ENCODE peak calls at places on chromosomes 12 and 14, in ten cellular contexts. M, I, N, G, W, H, A, D, S and X are unnamed samples. For H3K4me1, the result is how much of the 10 kb centered on the place peaks cover.

GRCh38 chr14:58607571-58608317 is 30.0 kb upstream of the DACT1 start:
- DNase-seq in M (no peak), D (no peak), N (no peak), W (no peak), H (no peak), G (no peak), S (no peak), I (no peak), A (no peak), X (no peak)

GRCh38 chr14:95045836-95046430 is 111.4 kb downstream of the DICER1 start:
- DNase-seq in I (no peak), G (no peak), M (no peak), W (no peak), A (peak), N (peak), D (peak), H (no peak), S (no peak), X (peak)

GRCh38 chr12:64039285-64039871 is 182.7 kb downstream of the KICS2 start:
- DNase-seq in M (no peak), I (no peak), W (no peak), H (peak), S (no peak), N (no peak), D (no peak), G (no peak), A (peak), X (peak)

GRCh38 chr14:35138585-35138984 is 16.2 kb downstream of the PRORP start:
- DNase-seq in I (no peak), G (no peak), A (no peak), S (no peak), H (no peak), W (no peak), D (no peak), N (no peak), M (no peak), X (no peak)

GRCh38 chr14:29339491-29339890 is 572.9 kb downstream of the FOXG1 start:
- DNase-seq in D (no peak), H (no peak), G (no peak), W (no peak), N (no peak), S (no peak), A (no peak), I (no peak), M (no peak), X (no peak)

GRCh38 chr12:11927311-11927935 is 143.3 kb upstream of the BCL2L14 start:
- DNase-seq in I (no peak), H (no peak), N (no peak), A (no peak), G (no peak), D (no peak), M (no peak), S (no peak), W (no peak), X (no peak)

GRCh38 chr14:75283162-75283883 is 4.7 kb downstream of the FOS start:
- DNase-seq in H (no peak), W (no peak), A (peak), S (peak), M (no peak), G (no peak), D (peak), I (no peak), N (no peak), X (peak)

GRCh38 chr12:120856980-120857379 is 47.2 kb downstream of the SPPL3 start:
- DNase-seq in G (peak), D (no peak), I (no peak), N (no peak), M (no peak), S (no peak), H (no peak), A (no peak), W (no peak), X (no peak)

GRCh38 chr14:93857500-93857899 is 69.2 kb upstream of the PRIMA1 start:
- DNase-seq in A (no peak), M (no peak), W (no peak), D (no peak), N (no peak), H (no peak), I (no peak), S (peak), G (peak), X (no peak)

GRCh38 chr14:26255213-26255612 is 342.6 kb downstream of the NOVA1 start:
- DNase-seq in N (no peak), I (no peak), D (no peak), W (no peak), A (no peak), S (no peak), H (peak), M (peak), G (no peak), X (no peak)

GRCh38 chr14:96989293-96989692 is 192.1 kb downstream of the VRK1 start:
- DNase-seq in W (no peak), D (no peak), A (no peak), G (no peak), S (no peak), N (no peak), I (no peak), M (no peak), H (no peak), X (no peak)

GRCh38 chr14:25340882-25341281 is 290.9 kb upstream of the STXBP6 start:
- DNase-seq in H (no peak), A (no peak), N (no peak), D (no peak), G (no peak), M (no peak), W (no peak), I (no peak), S (no peak), X (no peak)

GRCh38 chr14:105843444-105844046 is 317.2 kb downstream of the TMEM121 start:
- DNase-seq in G (no peak), D (no peak), S (no peak), N (peak), M (no peak), H (no peak), W (no peak), A (no peak), I (no peak), X (peak)

GRCh38 chr12:70002097-70002911 is 177.3 kb downstream of the MYRFL start:
- DNase-seq in W (no peak), H (no peak), M (no peak), S (no peak), I (peak), G (no peak), N (no peak), A (no peak), D (peak), X (no peak)

GRCh38 chr12:70853326-70853725 is 67.2 kb downstream of the PTPRR start:
- DNase-seq in I (no peak), H (no peak), N (no peak), W (no peak), A (no peak), S (peak), G (no peak), D (peak), M (no peak), X (peak)

GRCh38 chr14:32003585-32003984 is 73.5 kb upstream of the ARHGAP5 start:
- DNase-seq in D (no peak), M (no peak), S (no peak), H (no peak), A (no peak), G (no peak), N (no peak), W (no peak), I (no peak), X (no peak)

GRCh38 chr14:30656190-30656632 is 34.1 kb downstream of the SCFD1 start:
- DNase-seq in A (no peak), N (no peak), G (peak), M (peak), W (peak), I (no peak), D (no peak), H (peak), S (peak), X (peak)

GRCh38 chr14:87332001-87332400 is 661.0 kb downstream of the GALC start:
- DNase-seq in I (no peak), A (no peak), H (no peak), G (no peak), W (no peak), S (no peak), M (no peak), N (no peak), D (no peak), X (no peak)

GRCh38 chr12:88298761-88299242 is 156.7 kb downstream of the TMTC3 start:
- DNase-seq in H (peak), N (no peak), A (peak), W (peak), I (no peak), G (peak), S (no peak), M (no peak), D (no peak), X (no peak)

GRCh38 chr12:121976950-121977349 is 44.7 kb upstream of the BCL7A start:
- DNase-seq in A (no peak), S (no peak), D (no peak), H (no peak), M (no peak), I (no peak), G (no peak), N (no peak), W (no peak), X (no peak)

GRCh38 chr14:93286212-93286890 is 46.5 kb downstream of the BTBD7 start:
- DNase-seq in I (no peak), G (no peak), S (no peak), D (no peak), H (no peak), M (no peak), A (no peak), W (no peak), N (no peak), X (no peak)

GRCh38 chr12:113794774-113795173 is 171.4 kb downstream of the RBM19 start:
- DNase-seq in I (no peak), N (no peak), D (no peak), M (peak), W (no peak), A (no peak), H (no peak), G (no peak), S (no peak), X (no peak)

GRCh38 chr14:30550335-30550734 is 8.6 kb upstream of the G2E3 start:
- DNase-seq in M (no peak), D (no peak), N (no peak), H (no peak), G (no peak), A (no peak), I (no peak), S (no peak), W (no peak), X (no peak)

GRCh38 chr12:124232654-124232987 is 62.3 kb upstream of the RFLNA start:
- DNase-seq in H (no peak), N (no peak), S (no peak), G (no peak), A (no peak), D (no peak), W (no peak), I (no peak), M (no peak), X (no peak)

GRCh38 chr12:78120866-78121590 is 290.3 kb downstream of the NAV3 start:
- DNase-seq in A (no peak), W (peak), M (no peak), G (peak), H (peak), N (no peak), D (no peak), S (no peak), I (no peak), X (no peak)

GRCh38 chr12:100779191-100779590 is 15.4 kb upstream of the ANO4 start:
- DNase-seq in S (no peak), N (no peak), M (no peak), A (no peak), W (no peak), I (no peak), D (no peak), G (no peak), H (no peak), X (no peak)

GRCh38 chr14:28303248-28303647 is 463.3 kb upstream of the FOXG1 start:
- DNase-seq in W (no peak), N (no peak), I (no peak), S (no peak), A (no peak), G (no peak), H (peak), D (no peak), M (no peak), X (no peak)

GRCh38 chr14:96565811-96566210 is 63.6 kb downstream of the PAPOLA start:
- DNase-seq in H (no peak), I (no peak), M (no peak), A (no peak), G (no peak), W (no peak), D (no peak), S (no peak), N (no peak), X (no peak)

GRCh38 chr12:13000616-13000934 is 510 bp upstream of the HEBP1 start:
- DNase-seq in A (no peak), H (no peak), M (no peak), G (peak), S (no peak), W (peak), N (peak), D (no peak), I (no peak), X (no peak)

GRCh38 chr12:38744056-38744455 is 161.3 kb downstream of the CPNE8 start:
- DNase-seq in A (no peak), N (no peak), I (no peak), M (no peak), H (no peak), W (no peak), S (no peak), D (no peak), G (no peak), X (no peak)

GRCh38 chr14:56119221-56119967 is 1.2 kb downstream of the PELI2 start:
- DNase-seq in G (no peak), D (peak), W (peak), N (no peak), A (peak), M (peak), I (peak), S (no peak), H (peak), X (peak)

GRCh38 chr12:16583991-16584745 is 21.8 kb downstream of the LMO3 start:
- DNase-seq in M (no peak), D (no peak), I (no peak), W (no peak), N (no peak), A (no peak), S (no peak), H (no peak), G (no peak), X (no peak)

GRCh38 chr14:85296466-85297210 is 233.3 kb upstream of the FLRT2 start:
- DNase-seq in M (no peak), G (no peak), I (no peak), S (no peak), H (peak), W (no peak), D (no peak), N (no peak), A (no peak), X (no peak)

GRCh38 chr14:66483322-66483721 is 2.8 kb upstream of the CCDC196 start:
- DNase-seq in H (no peak), I (no peak), G (no peak), N (no peak), W (no peak), A (no peak), M (no peak), D (no peak), S (no peak), X (peak)

GRCh38 chr12:57835366-57836288 is 10.9 kb downstream of the CTDSP2 start:
- DNase-seq in I (no peak), G (no peak), W (no peak), M (no peak), N (no peak), S (no peak), A (no peak), H (no peak), D (no peak), X (no peak)

GRCh38 chr12:111330800-111331752 is 37.8 kb downstream of the PHETA1 start:
- DNase-seq in W (peak), N (no peak), H (peak), G (peak), M (peak), I (no peak), S (peak), A (no peak), D (no peak), X (no peak)

GRCh38 chr14:87187787-87188186 is 805.2 kb downstream of the GALC start:
- DNase-seq in G (no peak), W (no peak), N (no peak), A (no peak), S (no peak), I (no peak), H (no peak), D (no peak), M (no peak), X (no peak)

GRCh38 chr12:62552906-62553556 is 86.4 kb downstream of the MON2 start:
- DNase-seq in G (no peak), S (no peak), A (no peak), D (no peak), H (no peak), I (no peak), N (no peak), W (no peak), M (no peak), X (no peak)

GRCh38 chr14:76926521-76927251 is 100.5 kb downstream of the LRRC74A start:
- DNase-seq in G (no peak), M (no peak), I (peak), H (no peak), D (peak), W (no peak), A (no peak), N (no peak), S (no peak), X (peak)

GRCh38 chr12:66279127-66279712 is 23.1 kb upstream of the HELB start:
- DNase-seq in N (no peak), M (peak), G (peak), H (peak), W (peak), S (peak), I (no peak), D (no peak), A (no peak), X (peak)
- TF ChIP-seq POLR2A in N (no peak), M (no peak), G (no peak), H (no peak), W (no peak), S (no peak), I (no peak), D (no peak), A (no peak), X (no peak)

GRCh38 chr14:20683896-20684661 is at the start of gene RNASE4:
- DNase-seq in M (peak), W (peak), I (peak), A (peak), N (peak), H (peak), S (peak), G (peak), D (peak), X (peak)
- H3K4me1 ChIP-seq in M (under half), W (under half), I (under half), A (half or more), N (under half), H (under half), S (under half), G (under half), D (under half), X (half or more)

GRCh38 chr12:50017653-50018052 is 7.6 kb downstream of the RACGAP1 start:
- DNase-seq in A (no peak), S (no peak), I (no peak), N (no peak), W (no peak), D (no peak), M (no peak), G (no peak), H (no peak), X (no peak)
- H3K27ac ChIP-seq in A (peak), S (peak), I (no peak), N (peak), W (peak), D (peak), M (no peak), G (no peak), H (no peak), X (no peak)

DNA sequence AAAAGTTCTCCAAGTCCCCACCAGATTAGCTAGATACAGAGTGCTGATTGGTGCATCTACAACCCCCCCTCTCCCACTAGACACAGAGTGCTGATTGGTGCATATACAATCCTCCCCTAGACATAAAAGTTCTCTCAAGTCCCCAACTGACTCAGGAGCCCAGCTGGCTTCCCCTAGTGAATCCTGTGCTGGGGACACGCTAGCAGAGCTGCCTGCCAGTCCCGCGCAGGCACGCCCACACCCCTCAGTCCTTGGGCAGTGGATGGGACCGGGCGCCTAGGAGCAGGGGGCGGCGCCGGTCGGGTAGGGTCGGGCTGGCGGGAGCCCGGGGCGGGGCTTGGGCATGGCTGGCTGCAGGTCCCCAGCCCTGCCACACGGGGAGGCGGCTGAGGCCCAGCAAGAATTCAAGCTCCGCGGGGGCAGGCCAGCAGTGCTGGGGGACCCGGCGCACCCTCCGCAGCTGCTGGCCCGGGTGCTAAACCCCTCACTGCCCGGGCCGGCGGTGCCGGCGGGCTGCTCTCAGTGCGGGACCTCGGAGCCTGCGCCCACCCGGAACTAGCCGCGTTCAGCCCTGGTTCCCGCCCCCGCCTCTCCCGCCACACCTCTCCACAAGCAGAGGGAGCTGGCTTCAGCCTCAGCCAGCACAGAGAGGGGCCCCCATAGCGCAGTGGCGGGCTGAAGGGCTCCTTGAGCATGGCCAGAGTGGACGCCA is 64.3 kb upstream of the DDHD1 start:
- DNase-seq in I (peak), M (peak), G (peak), H (peak), A (peak), W (peak), N (peak), S (peak), D (peak), X (peak)
- TF ChIP-seq POLR2A in I (no peak), M (peak), G (peak), H (no peak), A (no peak), W (no peak), N (no peak), S (peak), D (no peak), X (peak)